ENCODE peak calls at places on chromosomes 2 and 18, in five cellular contexts. C is testis, Y is AG04450, E is brain microvascular endothelial cell, J is neural progenitor cell. B is an unnamed sample.

GRCh38 chr2:224982226-224982625 is 60.0 kb downstream of the DOCK10 start:
- DNase-seq in C (no peak), Y (no peak), E (peak; percentile 29), J (no peak), B (no peak)

GRCh38 chr2:106304612-106305184 is 110.6 kb upstream of the UXS1 start:
- DNase-seq in C (no peak), Y (no peak), E (no peak), J (no peak), B (no peak)

GRCh38 chr2:240885980-240886565 is 9.9 kb downstream of the MAB21L4 start:
- DNase-seq in C (no peak), Y (no peak), E (no peak), J (no peak), B (no peak)

GRCh38 chr18:79463424-79463960 is 67.8 kb downstream of the NFATC1 start:
- DNase-seq in C (no peak), Y (no peak), E (no peak), J (no peak), B (no peak)

GRCh38 chr2:6865346-6866238 is at the start of gene CMPK2:
- DNase-seq in C (peak; percentile 51), Y (no peak), E (no peak), J (peak; percentile 67), B (no peak)

GRCh38 chr2:113831156-113831555 is 58.7 kb upstream of the ACTR3 start:
- DNase-seq in C (no peak), Y (no peak), E (no peak), J (no peak), B (peak; percentile 81)

GRCh38 chr2:158457092-158457825 is 507 bp downstream of the PKP4 start:
- DNase-seq in C (peak; percentile 63), Y (no peak), E (peak; percentile 47), J (peak; percentile 82), B (no peak)

GRCh38 chr2:37809525-37809924 is 115.6 kb upstream of the RMDN2 start:
- DNase-seq in C (peak; percentile 57), Y (no peak), E (peak; percentile 67), J (peak; percentile 9), B (no peak)

GRCh38 chr2:200449149-200449548 is 60.7 kb downstream of the KCTD18 start:
- DNase-seq in C (no peak), Y (no peak), E (no peak), J (no peak), B (no peak)

GRCh38 chr2:55099878-55100820 is 49.9 kb upstream of the RTN4 start:
- DNase-seq in C (no peak), Y (no peak), E (peak; percentile 62), J (no peak), B (no peak)

GRCh38 chr2:234136461-234136860 is 86.0 kb downstream of the SPP2 start:
- DNase-seq in C (no peak), Y (no peak), E (no peak), J (peak; percentile 37), B (no peak)

GRCh38 chr18:79508565-79509535 is 113.1 kb downstream of the NFATC1 start:
- DNase-seq in C (no peak), Y (no peak), E (no peak), J (no peak), B (no peak)

GRCh38 chr2:234368861-234369261 is 128.0 kb downstream of the ARL4C start:
- DNase-seq in C (no peak), Y (no peak), E (no peak), J (peak; percentile 12), B (peak; percentile 68)

GRCh38 chr2:193679850-193680249 is 1485.1 kb upstream of the TMEFF2 start:
- DNase-seq in C (no peak), Y (no peak), E (peak; percentile 28), J (no peak), B (no peak)

GRCh38 chr2:201471732-201472395 is 20.3 kb downstream of the STRADB start:
- DNase-seq in C (no peak), Y (no peak), E (peak; percentile 4), J (no peak), B (no peak)

GRCh38 chr2:170502400-170503135 is 212.6 kb upstream of the SP5 start:
- DNase-seq in C (no peak), Y (no peak), E (no peak), J (peak; percentile 13), B (no peak)

GRCh38 chr2:71277536-71278103 is 50.7 kb upstream of the PAIP2B start:
- DNase-seq in C (peak; percentile 41), Y (no peak), E (peak; percentile 40), J (peak; percentile 87), B (no peak)

GRCh38 chr2:5915926-5916325 is 223.7 kb downstream of the SOX11 start:
- DNase-seq in C (peak; percentile 56), Y (peak; percentile 16), E (peak; percentile 40), J (peak; percentile 48), B (no peak)

GRCh38 chr2:136384541-136385303 is 266.8 kb upstream of the CXCR4 start:
- DNase-seq in C (peak; percentile 57), Y (no peak), E (peak; percentile 26), J (peak; percentile 71), B (no peak)

GRCh38 chr2:156057647-156058046 is 274.9 kb downstream of the NR4A2 start:
- DNase-seq in C (no peak), Y (no peak), E (no peak), J (no peak), B (peak; percentile 64)

GRCh38 chr2:102114851-102115497 is 27.6 kb upstream of the IL1R1 start:
- DNase-seq in C (no peak), Y (no peak), E (peak; percentile 89), J (no peak), B (no peak)

GRCh38 chr2:222319576-222320440 is 21.0 kb upstream of the PAX3 start:
- DNase-seq in C (peak; percentile 58), Y (no peak), E (no peak), J (no peak), B (no peak)

GRCh38 chr2:238286551-238286950 is 1.9 kb downstream of the PER2 start:
- DNase-seq in C (peak; percentile 69), Y (peak; percentile 62), E (peak; percentile 68), J (no peak), B (no peak)

GRCh38 chr18:45542043-45542442 is 73.2 kb upstream of the SLC14A2 start:
- DNase-seq in C (no peak), Y (no peak), E (no peak), J (no peak), B (no peak)

GRCh38 chr2:98126061-98126460 is 39.1 kb downstream of the VWA3B start:
- DNase-seq in C (no peak), Y (no peak), E (no peak), J (no peak), B (no peak)

GRCh38 chr2:177338177-177338721 is 54.3 kb upstream of the AGPS start:
- DNase-seq in C (no peak), Y (no peak), E (peak; percentile 67), J (no peak), B (no peak)

GRCh38 chr2:231640229-231640628 is 47.6 kb downstream of the TEX44 start:
- DNase-seq in C (no peak), Y (no peak), E (no peak), J (no peak), B (no peak)

GRCh38 chr2:232276739-232277313 is 101.7 kb upstream of the ALPP start:
- DNase-seq in C (no peak), Y (no peak), E (no peak), J (no peak), B (no peak)

GRCh38 chr18:60003610-60004185 is 103.9 kb downstream of the PMAIP1 start:
- DNase-seq in C (no peak), Y (no peak), E (no peak), J (peak; percentile 4), B (no peak)

GRCh38 chr18:35284846-35285245 is 5.2 kb downstream of the ZSCAN30 start:
- DNase-seq in C (no peak), Y (no peak), E (no peak), J (no peak), B (no peak)

GRCh38 chr18:42047721-42048120 is 92.7 kb downstream of the PIK3C3 start:
- DNase-seq in C (no peak), Y (no peak), E (peak; percentile 13), J (no peak), B (no peak)

GRCh38 chr2:61920548-61920947 is 15.1 kb downstream of the COMMD1 start:
- DNase-seq in C (no peak), Y (no peak), E (no peak), J (no peak), B (no peak)

GRCh38 chr2:38443021-38443541 is 66.0 kb upstream of the ATL2 start:
- DNase-seq in C (peak; percentile 37), Y (no peak), E (no peak), J (peak; percentile 34), B (no peak)

GRCh38 chr2:51472783-51473182 is 440.9 kb upstream of the NRXN1 start:
- DNase-seq in C (no peak), Y (no peak), E (no peak), J (no peak), B (no peak)

GRCh38 chr2:71101656-71102055 is 28.4 kb downstream of the MCEE start:
- DNase-seq in C (no peak), Y (peak; percentile 73), E (peak; percentile 74), J (no peak), B (peak; percentile 39)

DNA sequence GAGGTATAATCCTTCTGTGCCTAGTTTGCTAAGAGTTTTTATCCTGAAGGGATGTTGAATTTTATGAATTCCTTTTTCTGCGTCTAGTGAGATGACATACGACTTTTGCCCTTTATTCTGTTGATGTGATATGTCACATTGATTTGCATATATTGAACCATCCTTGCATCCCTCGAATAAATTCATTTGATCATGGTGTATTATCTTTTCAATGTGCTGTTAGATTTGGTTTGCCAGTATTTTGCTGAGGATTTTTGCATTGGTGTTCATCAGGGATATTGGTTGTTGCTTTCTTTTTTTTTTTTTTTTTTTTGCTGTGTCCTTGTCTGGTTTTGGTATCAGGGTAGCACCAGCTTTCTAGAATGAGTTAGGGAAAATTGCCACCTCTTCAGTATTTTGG is 9.1 kb downstream of the GCC2 start:
- DNase-seq in C (no peak), Y (no peak), E (no peak), J (no peak), B (no peak)
- H3K27ac ChIP-seq in C (no peak overlapping the region), Y (no peak overlapping the region), E (no peak overlapping the region), J (no peak overlapping the region), B (no peak overlapping the region)

GRCh38 chr2:131140581-131140980 is 35.4 kb downstream of the PLEKHB2 start:
- DNase-seq in C (no peak), Y (no peak), E (no peak), J (no peak), B (no peak)
- H3K27ac ChIP-seq in C (no peak overlapping the region), Y (no peak overlapping the region), E (no peak overlapping the region), J (no peak overlapping the region), B (no peak overlapping the region)

GRCh38 chr18:31510319-31510718 is 12.3 kb downstream of the DSG2 start:
- DNase-seq in C (no peak), Y (no peak), E (no peak), J (no peak), B (no peak)

GRCh38 chr18:31516432-31516831 is 18.5 kb downstream of the DSG2 start:
- DNase-seq in C (no peak), Y (no peak), E (no peak), J (peak; percentile 14), B (no peak)

GRCh38 chr18:31512203-31512764 is 14.3 kb downstream of the DSG2 start:
- DNase-seq in C (no peak), Y (no peak), E (peak; percentile 90), J (no peak), B (peak; percentile 93)

GRCh38 chr18:31511098-31511497 is 13.1 kb downstream of the DSG2 start:
- DNase-seq in C (no peak), Y (no peak), E (no peak), J (no peak), B (no peak)

GRCh38 chr18:31513189-31513907 is 15.4 kb downstream of the DSG2 start:
- DNase-seq in C (no peak), Y (no peak), E (peak; percentile 73), J (no peak), B (peak; percentile 73)
- H3K27ac ChIP-seq in C (no peak overlapping the region), Y (no peak overlapping the region), E (peak overlapping the region; percentile 81), J (no peak overlapping the region), B (peak overlapping the region; percentile 95)

GRCh38 chr2:40279479-40279878 is 172.4 kb downstream of the SLC8A1 start:
- DNase-seq in C (no peak), Y (no peak), E (no peak), J (no peak), B (no peak)
- H3K27ac ChIP-seq in C (no peak overlapping the region), Y (no peak overlapping the region), E (no peak overlapping the region), J (no peak overlapping the region), B (no peak overlapping the region)